ENCODE peak calls at places on chromosome 20, in four cellular contexts. O is astrocyte, G is endothelial cell of umbilical vein, R is IMR-90. L is an unnamed sample.

GRCh38 chr20:61765871-61766654 is 299.6 kb downstream of the TAF4 start:
- DNase-seq in R (no peak), G (no peak), O (no peak), L (no peak)

GRCh38 chr20:61373956-61374545 is 122.0 kb downstream of the CDH4 start:
- DNase-seq in R (no peak), O (no peak), G (no peak), L (no peak)

GRCh38 chr20:64232794-64233193 is 22.8 kb upstream of the PCMTD2 start:
- DNase-seq in O (no peak), R (no peak), G (no peak), L (peak; percentile 30)

GRCh38 chr20:50381771-50382593 is 128.2 kb upstream of the PTPN1 start:
- DNase-seq in R (no peak), G (peak; percentile 31), O (no peak), L (no peak)

GRCh38 chr20:45322952-45323383 is 14.9 kb upstream of the MATN4 start:
- DNase-seq in O (no peak), R (peak; percentile 43), G (peak; percentile 41), L (peak; percentile 53)

GRCh38 chr20:56515657-56516381 is 8.7 kb upstream of the FAM209A start:
- DNase-seq in G (peak; percentile 20), R (peak; percentile 29), O (no peak), L (peak; percentile 34)

GRCh38 chr20:57680131-57680716 is 29.6 kb downstream of the PMEPA1 start:
- DNase-seq in O (no peak), G (no peak), R (no peak), L (no peak)

GRCh38 chr20:25147716-25148115 is 47.8 kb upstream of the ENTPD6 start:
- DNase-seq in O (no peak), R (no peak), G (no peak), L (no peak)

GRCh38 chr20:9689041-9689440 is 149.8 kb downstream of the PAK5 start:
- DNase-seq in R (no peak), G (no peak), O (no peak), L (no peak)

GRCh38 chr20:47269309-47270165 is 87.0 kb downstream of the ZMYND8 start:
- DNase-seq in G (no peak), R (no peak), O (no peak), L (peak; percentile 54)

GRCh38 chr20:57395111-57395959 is 4.1 kb downstream of the RBM38 start:
- DNase-seq in R (peak; percentile 53), O (peak; percentile 80), G (peak; percentile 80), L (peak; percentile 89)

GRCh38 chr20:46945465-46945864 is 50.8 kb downstream of the EYA2 start:
- DNase-seq in O (no peak), G (no peak), R (peak; percentile 30), L (no peak)

GRCh38 chr20:6611911-6612614 is 155.4 kb upstream of the BMP2 start:
- DNase-seq in G (no peak), R (no peak), O (no peak), L (no peak)

GRCh38 chr20:7220755-7221154 is 453.3 kb downstream of the BMP2 start:
- DNase-seq in O (no peak), G (no peak), R (no peak), L (no peak)

GRCh38 chr20:64031822-64032314 is 4.1 kb upstream of the C20orf204 start:
- DNase-seq in O (no peak), G (no peak), R (no peak), L (no peak)

GRCh38 chr20:35833271-35833670 is 61.5 kb downstream of the PHF20 start:
- DNase-seq in O (no peak), G (no peak), R (peak; percentile 56), L (no peak)

GRCh38 chr20:61666471-61666832 is 399.2 kb downstream of the TAF4 start:
- DNase-seq in R (no peak), G (no peak), O (no peak), L (no peak)

GRCh38 chr20:58160451-58161051 is 67.9 kb downstream of the ANKRD60 start:
- DNase-seq in G (no peak), R (peak; percentile 17), O (peak; percentile 26), L (peak; percentile 93)

GRCh38 chr20:36532388-36532787 is 8.9 kb upstream of the MYL9 start:
- DNase-seq in G (no peak), O (no peak), R (no peak), L (no peak)

GRCh38 chr20:16898433-16898832 is 150.3 kb downstream of the OTOR start:
- DNase-seq in G (no peak), O (no peak), R (peak; percentile 17), L (peak; percentile 22)

GRCh38 chr20:56974499-56975250 is 291.8 kb downstream of the BMP7 start:
- DNase-seq in O (peak; percentile 32), R (peak; percentile 37), G (no peak), L (peak; percentile 79)

GRCh38 chr20:48547682-48548081 is 280.1 kb downstream of the PREX1 start:
- DNase-seq in G (no peak), O (no peak), R (no peak), L (no peak)

GRCh38 chr20:48552550-48552949 is 275.2 kb downstream of the PREX1 start:
- DNase-seq in G (no peak), R (no peak), O (no peak), L (no peak)

GRCh38 chr20:48550814-48551213 is 277.0 kb downstream of the PREX1 start:
- DNase-seq in G (no peak), R (no peak), O (peak; percentile 2), L (no peak)
- H2AFZ ChIP-seq in G (no peak overlapping the region), R (peak overlapping the region; percentile 14), O (no peak overlapping the region), L (no peak overlapping the region)

GRCh38 chr20:51560550-51561307 is 18.2 kb upstream of the NFATC2 start:
- DNase-seq in R (peak; percentile 19), G (peak; percentile 17), O (peak; percentile 44), L (peak; percentile 35)

GRCh38 chr20:51563597-51564332 is 21.2 kb upstream of the NFATC2 start:
- DNase-seq in G (peak; percentile 94), O (peak; percentile 87), R (peak; percentile 86), L (peak; percentile 90)

GRCh38 chr20:51562334-51563140 is 20.0 kb upstream of the NFATC2 start:
- DNase-seq in O (peak; percentile 96), G (peak; percentile 98), R (peak; percentile 95), L (peak; percentile 94)

GRCh38 chr20:51563141-51563596 is 20.6 kb upstream of the NFATC2 start:
- DNase-seq in R (no peak), G (no peak), O (no peak), L (peak; percentile 65)

GRCh38 chr20:51562027-51562333 is 19.5 kb upstream of the NFATC2 start:
- DNase-seq in O (peak; percentile 26), R (peak; percentile 19), G (no peak), L (peak; percentile 64)
- H2AFZ ChIP-seq in O (peak overlapping the region; percentile 55), R (peak overlapping the region; percentile 93), G (peak overlapping the region; percentile 3), L (peak overlapping the region; percentile 40)

DNA sequence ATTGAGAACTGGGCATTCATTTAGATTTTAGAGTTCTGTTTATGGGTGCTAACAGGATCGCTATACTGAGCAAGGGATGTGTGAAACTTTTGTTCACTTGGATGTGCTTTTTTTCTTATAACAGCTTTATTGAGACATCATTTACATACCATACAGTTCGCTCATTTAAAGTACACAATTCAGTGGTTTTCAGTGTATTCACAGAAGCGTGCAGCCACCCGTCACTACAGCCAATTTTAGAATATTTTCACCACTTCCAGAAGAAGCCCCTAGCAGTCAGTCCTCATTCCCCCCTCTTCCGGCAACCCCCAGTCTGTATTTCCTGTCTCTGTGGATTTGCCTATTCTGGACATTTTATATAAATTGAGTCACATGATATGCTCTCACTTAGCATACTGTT is 48.7 kb downstream of the GFRA4 start:
- DNase-seq in R (peak; percentile 56), G (no peak), O (peak; percentile 6), L (peak; percentile 25)
- H2AFZ ChIP-seq in R (no peak overlapping the region), G (no peak overlapping the region), O (no peak overlapping the region), L (no peak overlapping the region)

DNA sequence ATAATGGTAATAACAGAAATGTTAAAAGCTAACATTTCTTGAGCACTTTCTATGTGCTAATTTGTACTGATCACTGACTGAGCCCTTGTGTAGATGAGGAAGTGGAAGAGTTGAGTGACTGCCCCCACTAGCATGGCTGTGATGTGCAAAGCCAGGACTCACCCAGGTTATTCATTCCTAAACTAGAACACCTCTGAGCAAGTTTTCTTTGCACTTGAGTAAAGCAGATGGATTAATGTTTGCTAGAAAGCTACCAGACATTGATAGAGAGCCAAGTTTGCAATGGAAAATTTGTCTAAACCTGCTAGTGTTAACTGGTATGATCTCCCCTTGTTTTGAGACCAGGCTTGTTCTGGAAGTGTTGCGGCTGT is 467.4 kb upstream of the PLCB4 start:
- DNase-seq in R (no peak), G (no peak), O (no peak), L (no peak)
- H2AFZ ChIP-seq in R (no peak overlapping the region), G (no peak overlapping the region), O (no peak overlapping the region), L (no peak overlapping the region)

GRCh38 chr20:34129518-34130162 is 17.6 kb upstream of the EIF2S2 start:
- DNase-seq in R (peak; percentile 73), G (peak; percentile 78), O (peak; percentile 30), L (peak; percentile 81)
- H2AFZ ChIP-seq in R (peak overlapping the region; percentile 88), G (peak overlapping the region; percentile 53), O (no peak overlapping the region), L (peak overlapping the region; percentile 31)

DNA sequence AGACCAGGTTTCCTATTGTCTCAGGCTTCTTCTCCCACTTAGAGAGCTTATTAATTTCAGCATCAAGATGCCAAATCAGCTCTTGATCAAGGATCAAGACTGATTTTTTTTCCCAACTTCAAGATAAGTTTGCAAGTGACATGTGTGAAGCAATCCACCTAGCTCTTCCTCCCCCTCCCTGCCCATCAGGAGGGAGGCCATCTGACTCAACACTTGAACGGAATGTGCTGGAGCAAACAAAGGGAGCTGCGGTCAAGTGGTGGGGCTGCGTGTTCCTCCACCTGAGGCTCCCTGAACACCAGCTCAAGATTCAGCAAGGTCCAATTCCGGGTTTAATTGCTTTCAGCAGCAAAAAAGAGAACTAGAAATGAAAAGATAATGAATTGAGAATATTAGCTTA is 38.7 kb downstream of the TTI1 start:
- DNase-seq in G (no peak), O (peak; percentile 83), R (peak; percentile 64), L (peak; percentile 18)
- H2AFZ ChIP-seq in G (no peak overlapping the region), O (no peak overlapping the region), R (no peak overlapping the region), L (no peak overlapping the region)

GRCh38 chr20:364905-365794 is 15.4 kb upstream of the TRIB3 start:
- DNase-seq in G (no peak), R (peak; percentile 51), O (no peak), L (peak; percentile 57)
- H2AFZ ChIP-seq in G (no peak overlapping the region), R (peak overlapping the region; percentile 0), O (no peak overlapping the region), L (no peak overlapping the region)

L was measured in GM23248.